ENCODE peak calls at places on chromosome 15, in eight cellular contexts. U is bronchial epithelial cell, D is HFF-Myc, C is progenitor cell of endocrine pancreas, K is mucosa of descending colon, V is body of pancreas, T is A673, S is coronary artery. H is an unnamed sample.

GRCh38 chr15:87703238-87704111 is 553.1 kb downstream of the NTRK3 start:
- DNase-seq in U (no peak), D (no peak), C (no peak), K (no peak), V (no peak), T (no peak), S (peak; percentile 19), H (no peak)

GRCh38 chr15:62071711-62072308 is 5.0 kb downstream of the C2CD4A start:
- DNase-seq in U (peak; percentile 50), D (no peak), C (no peak), K (no peak), V (no peak), T (peak; percentile 66), S (no peak), H (no peak)

GRCh38 chr15:80549712-80550111 is 145.4 kb upstream of the ABHD17C start:
- DNase-seq in U (no peak), D (peak; percentile 38), C (no peak), K (no peak), V (no peak), T (no peak), S (no peak), H (no peak)

GRCh38 chr15:63532307-63532744 is 27.9 kb downstream of the USP3 start:
- DNase-seq in U (no peak), D (no peak), C (no peak), K (no peak), V (no peak), T (peak; percentile 73), S (no peak), H (no peak)

GRCh38 chr15:75109731-75110130 is 86.3 kb downstream of the PPCDC start:
- DNase-seq in U (no peak), D (no peak), C (no peak), K (no peak), V (no peak), T (no peak), S (no peak), H (no peak)

GRCh38 chr15:40066531-40066930 is 27.6 kb upstream of the SRP14 start:
- DNase-seq in U (no peak), D (no peak), C (no peak), K (no peak), V (no peak), T (no peak), S (no peak), H (no peak)

GRCh38 chr15:77528968-77529319 is 103.8 kb downstream of the LINGO1 start:
- DNase-seq in U (no peak), D (no peak), C (no peak), K (no peak), V (no peak), T (no peak), S (no peak), H (no peak)

GRCh38 chr15:38202356-38202755 is 50.3 kb upstream of the SPRED1 start:
- DNase-seq in U (no peak), D (no peak), C (no peak), K (no peak), V (no peak), T (no peak), S (no peak), H (no peak)

GRCh38 chr15:34318277-34319079 is 19.1 kb downstream of the SLC12A6 start:
- DNase-seq in U (peak; percentile 88), D (no peak), C (no peak), K (peak; percentile 55), V (peak; percentile 61), T (peak; percentile 79), S (no peak), H (no peak)

GRCh38 chr15:74889882-74890768 is at the start of gene MPI:
- DNase-seq in U (peak; percentile 63), D (peak; percentile 44), C (peak; percentile 75), K (peak; percentile 90), V (peak; percentile 84), T (peak; percentile 92), S (peak; percentile 85), H (peak; percentile 75)

GRCh38 chr15:101358895-101359294 is 63.8 kb upstream of the SNRPA1 start:
- DNase-seq in U (peak; percentile 97), D (no peak), C (no peak), K (no peak), V (no peak), T (no peak), S (no peak), H (no peak)

GRCh38 chr15:52790941-52791751 is 1.0 kb upstream of the ONECUT1 start:
- DNase-seq in U (no peak), D (no peak), C (no peak), K (no peak), V (peak; percentile 61), T (no peak), S (no peak), H (no peak)

GRCh38 chr15:79370716-79371115 is 59.8 kb downstream of the TMED3 start:
- DNase-seq in U (no peak), D (no peak), C (no peak), K (no peak), V (no peak), T (no peak), S (no peak), H (no peak)

GRCh38 chr15:74792227-74793016 is 10.5 kb downstream of the CSK start:
- DNase-seq in U (no peak), D (no peak), C (no peak), K (no peak), V (no peak), T (no peak), S (no peak), H (no peak)

GRCh38 chr15:39248204-39248603 is 332.7 kb upstream of the THBS1 start:
- DNase-seq in U (peak; percentile 41), D (no peak), C (no peak), K (no peak), V (peak; percentile 63), T (no peak), S (no peak), H (no peak)

GRCh38 chr15:71409541-71409940 is 294.3 kb downstream of the THSD4 start:
- DNase-seq in U (no peak), D (no peak), C (no peak), K (no peak), V (no peak), T (peak; percentile 24), S (no peak), H (no peak)

GRCh38 chr15:98142584-98142983 is 182.1 kb downstream of the ARRDC4 start:
- DNase-seq in U (no peak), D (no peak), C (no peak), K (no peak), V (no peak), T (peak; percentile 8), S (no peak), H (no peak)
- TF ChIP-seq CTCF in U (no peak), D (peak; percentile 20), C (no peak), K (no peak), V (no peak), T (no peak), S (no peak), H (no peak)

GRCh38 chr15:94667109-94667508 is 435.7 kb downstream of the MCTP2 start:
- DNase-seq in U (no peak), D (no peak), C (no peak), K (no peak), V (no peak), T (no peak), S (no peak), H (no peak)

GRCh38 chr15:94670436-94671034 is 439.2 kb downstream of the MCTP2 start:
- DNase-seq in U (peak; percentile 49), D (peak; percentile 2), C (no peak), K (no peak), V (no peak), T (peak; percentile 59), S (no peak), H (no peak)

GRCh38 chr15:94673801-94674200 is 442.4 kb downstream of the MCTP2 start:
- DNase-seq in U (no peak), D (no peak), C (no peak), K (no peak), V (no peak), T (no peak), S (no peak), H (no peak)

GRCh38 chr15:94674251-94674650 is 442.9 kb downstream of the MCTP2 start:
- DNase-seq in U (peak; percentile 87), D (no peak), C (no peak), K (no peak), V (no peak), T (no peak), S (no peak), H (no peak)

GRCh38 chr15:94671845-94672524 is 440.6 kb downstream of the MCTP2 start:
- DNase-seq in U (no peak), D (no peak), C (no peak), K (no peak), V (peak; percentile 13), T (peak; percentile 55), S (no peak), H (no peak)
- TF ChIP-seq CTCF in U (no peak), D (no peak), C (no peak), K (no peak), V (no peak), T (peak; percentile 33), S (no peak), H (no peak)

DNA sequence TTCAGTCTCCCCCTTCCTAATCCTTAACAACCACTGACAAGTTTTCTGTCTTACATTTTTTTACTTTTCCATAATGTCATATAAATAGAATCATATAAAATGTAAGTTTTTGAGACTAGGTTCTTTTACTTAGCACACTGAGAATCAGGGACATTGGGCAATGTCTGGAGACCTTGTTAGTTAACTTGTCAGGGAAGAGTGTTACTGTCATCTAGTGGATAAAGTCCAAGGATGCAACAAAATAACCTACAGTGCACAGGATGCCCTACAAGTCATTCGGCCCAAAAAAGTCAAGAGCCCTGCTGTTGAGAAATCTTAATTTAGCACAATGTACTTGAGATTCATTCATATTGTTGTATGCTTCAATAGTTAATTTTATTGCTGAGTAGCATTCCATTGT is 95.6 kb upstream of the MCTP2 start:
- DNase-seq in U (peak; percentile 28), D (no peak), C (no peak), K (no peak), V (no peak), T (peak; percentile 60), S (no peak), H (no peak)
- TF ChIP-seq CTCF in U (peak; percentile 17), D (no peak), C (no peak), K (no peak), V (no peak), T (peak; percentile 47), S (no peak), H (no peak)

GRCh38 chr15:65067334-65067644 is 502 bp downstream of the RASL12 start:
- DNase-seq in U (no peak), D (no peak), C (no peak), K (no peak), V (no peak), T (no peak), S (no peak), H (no peak)

GRCh38 chr15:65068436-65068835 is 645 bp upstream of the RASL12 start:
- DNase-seq in U (no peak), D (no peak), C (no peak), K (no peak), V (no peak), T (no peak), S (no peak), H (no peak)

GRCh38 chr15:65066635-65067333 is 1.0 kb downstream of the RASL12 start:
- DNase-seq in U (no peak), D (no peak), C (no peak), K (no peak), V (no peak), T (no peak), S (no peak), H (no peak)

GRCh38 chr15:65067645-65068416 is at the start of gene RASL12:
- DNase-seq in U (no peak), D (no peak), C (no peak), K (peak; percentile 62), V (no peak), T (peak; percentile 49), S (no peak), H (no peak)

GRCh38 chr15:65066001-65066634 is 1.7 kb downstream of the RASL12 start:
- DNase-seq in U (no peak), D (no peak), C (no peak), K (no peak), V (no peak), T (peak; percentile 42), S (no peak), H (no peak)
- TF ChIP-seq CTCF in U (no peak), D (no peak), C (no peak), K (no peak), V (no peak), T (no peak), S (no peak), H (no peak)